ENCODE peak calls at places on chromosomes 7 and 10, in seven cellular contexts. K, I, H, B, W, G and Q are unnamed samples.

GRCh38 chr7:69598487-69599148 is 343 bp downstream of the AUTS2 start:
- DNase-seq in W (no peak), I (no peak), G (no peak), H (no peak), B (no peak), K (peak), Q (no peak)

GRCh38 chr7:139043823-139044812 is 8.3 kb upstream of the ZC3HAV1L start:
- DNase-seq in W (peak), G (no peak), H (peak), K (no peak), I (peak), B (no peak), Q (peak)

GRCh38 chr10:10605551-10606081 is 412.1 kb upstream of the CELF2 start:
- DNase-seq in I (no peak), K (no peak), B (peak), G (no peak), W (no peak), H (no peak), Q (no peak)

GRCh38 chr10:112137381-112137987 is 46.1 kb downstream of the GPAM start:
- DNase-seq in I (peak), B (no peak), W (peak), K (peak), G (no peak), H (peak), Q (peak)

GRCh38 chr10:6053816-6054581 is 8.2 kb downstream of the IL2RA start:
- DNase-seq in G (no peak), K (no peak), I (no peak), W (no peak), H (no peak), B (no peak), Q (no peak)

GRCh38 chr10:14259696-14260595 is 70.8 kb downstream of the FRMD4A start:
- DNase-seq in B (peak), H (no peak), W (no peak), I (no peak), G (no peak), K (no peak), Q (no peak)

GRCh38 chr10:61900829-61901783 is at the start of gene ARID5B:
- DNase-seq in H (no peak), W (peak), G (no peak), K (peak), I (peak), B (no peak), Q (peak)

GRCh38 chr10:5604236-5604925 is 62.0 kb downstream of the ASB13 start:
- DNase-seq in B (no peak), G (no peak), W (no peak), I (no peak), H (no peak), K (no peak), Q (no peak)

GRCh38 chr10:77863446-77863845 is 63.1 kb downstream of the DLG5 start:
- DNase-seq in I (no peak), H (no peak), B (no peak), G (no peak), W (no peak), K (no peak), Q (no peak)

GRCh38 chr10:46254467-46254866 is 32.3 kb upstream of the ANTXRL start:
- DNase-seq in H (no peak), I (no peak), B (no peak), K (no peak), W (no peak), G (no peak), Q (no peak)

GRCh38 chr7:83130623-83131545 is 31.8 kb downstream of the PCLO start:
- DNase-seq in H (no peak), W (no peak), B (no peak), K (no peak), I (no peak), G (no peak), Q (no peak)

GRCh38 chr7:27640914-27641570 is 21.6 kb downstream of the HIBADH start:
- DNase-seq in K (peak), B (peak), W (no peak), G (no peak), I (no peak), H (no peak), Q (no peak)

GRCh38 chr10:48603421-48604038 is 1.3 kb downstream of the ARHGAP22 start:
- DNase-seq in H (no peak), I (no peak), W (no peak), B (no peak), K (no peak), G (no peak), Q (no peak)

GRCh38 chr10:13087986-13088618 is 11.9 kb upstream of the OPTN start:
- DNase-seq in K (peak), B (peak), G (no peak), I (no peak), H (no peak), W (no peak), Q (no peak)